ENCODE peak calls at places on chromosomes 16 and 17, in seven cellular contexts. One of them, this sample, is unnamed. For H3K4me1, the result is how much of the 10 kb centered on the place peaks cover.

GRCh38 chr16:16150117-16150877 is 73.0 kb downstream of the ABCC6 start:
- DNase-seq in A549: no peak
- DNase-seq in HepG2: no peak
- DNase-seq in IMR-90: peak
- DNase-seq in K562: no peak
- DNase-seq in GM12878: no peak
- DNase-seq in H1: no peak
- DNase-seq in this sample: peak

GRCh38 chr17:62597920-62598319 is 29.6 kb upstream of the MRC2 start:
- DNase-seq in K562: no peak
- DNase-seq in IMR-90: no peak
- DNase-seq in A549: no peak
- DNase-seq in GM12878: no peak
- DNase-seq in HepG2: no peak
- DNase-seq in H1: no peak
- DNase-seq in this sample: no peak

GRCh38 chr17:44269795-44270320 is 1.9 kb upstream of the SLC4A1 start:
- DNase-seq in IMR-90: no peak
- DNase-seq in HepG2: no peak
- DNase-seq in H1: no peak
- DNase-seq in GM12878: no peak
- DNase-seq in A549: no peak
- DNase-seq in K562: no peak
- DNase-seq in this sample: peak

GRCh38 chr17:10171057-10171456 is 27.3 kb downstream of the GAS7 start:
- DNase-seq in K562: no peak
- DNase-seq in A549: no peak
- DNase-seq in HepG2: no peak
- DNase-seq in H1: no peak
- DNase-seq in IMR-90: no peak
- DNase-seq in GM12878: no peak
- DNase-seq in this sample: no peak

GRCh38 chr16:1770328-1771071 is 843 bp downstream of the NME3 start:
- DNase-seq in HepG2: no peak
- DNase-seq in IMR-90: peak
- DNase-seq in K562: no peak
- DNase-seq in H1: peak
- DNase-seq in GM12878: no peak
- DNase-seq in A549: peak
- DNase-seq in this sample: peak

GRCh38 chr17:55567240-55568216 is 56.3 kb upstream of the SMIM36 start:
- DNase-seq in K562: peak
- DNase-seq in HepG2: no peak
- DNase-seq in GM12878: no peak
- DNase-seq in IMR-90: no peak
- DNase-seq in A549: no peak
- DNase-seq in H1: no peak
- DNase-seq in this sample: peak

GRCh38 chr17:2909853-2910234 is 113.6 kb downstream of the RAP1GAP2 start:
- DNase-seq in H1: no peak
- DNase-seq in A549: no peak
- DNase-seq in GM12878: no peak
- DNase-seq in HepG2: no peak
- DNase-seq in IMR-90: no peak
- DNase-seq in K562: no peak
- DNase-seq in this sample: no peak

GRCh38 chr17:31452561-31453110 is 61.2 kb downstream of the RAB11FIP4 start:
- DNase-seq in K562: no peak
- DNase-seq in HepG2: no peak
- DNase-seq in GM12878: no peak
- DNase-seq in H1: no peak
- DNase-seq in IMR-90: no peak
- DNase-seq in A549: no peak
- DNase-seq in this sample: no peak

GRCh38 chr17:18322522-18322921 is 7.4 kb downstream of the SMCR8 start:
- DNase-seq in A549: no peak
- DNase-seq in GM12878: no peak
- DNase-seq in H1: no peak
- DNase-seq in K562: no peak
- DNase-seq in IMR-90: no peak
- DNase-seq in HepG2: no peak
- DNase-seq in this sample: no peak

GRCh38 chr17:64073771-64074703 is 53.6 kb upstream of the ICAM2 start:
- DNase-seq in IMR-90: no peak
- DNase-seq in K562: no peak
- DNase-seq in H1: no peak
- DNase-seq in GM12878: peak
- DNase-seq in HepG2: no peak
- DNase-seq in A549: no peak
- DNase-seq in this sample: no peak

GRCh38 chr16:72036098-72036497 is 18.2 kb upstream of the HP start:
- DNase-seq in GM12878: no peak
- DNase-seq in A549: no peak
- DNase-seq in IMR-90: no peak
- DNase-seq in H1: no peak
- DNase-seq in K562: no peak
- DNase-seq in HepG2: no peak
- DNase-seq in this sample: no peak

GRCh38 chr17:18246880-18247612 is 11.5 kb downstream of the FLII start:
- DNase-seq in H1: peak
- DNase-seq in HepG2: no peak
- DNase-seq in GM12878: no peak
- DNase-seq in K562: peak
- DNase-seq in IMR-90: peak
- DNase-seq in A549: peak
- DNase-seq in this sample: peak

GRCh38 chr17:59105852-59106462 is 723 bp downstream of the TRIM37 start:
- DNase-seq in GM12878: no peak
- DNase-seq in IMR-90: peak
- DNase-seq in A549: peak
- DNase-seq in K562: no peak
- DNase-seq in H1: no peak
- DNase-seq in HepG2: peak
- DNase-seq in this sample: peak

GRCh38 chr17:31802502-31802901 is 56.5 kb downstream of the COPRS start:
- DNase-seq in K562: peak
- DNase-seq in IMR-90: no peak
- DNase-seq in H1: no peak
- DNase-seq in A549: peak
- DNase-seq in GM12878: no peak
- DNase-seq in HepG2: no peak
- DNase-seq in this sample: no peak

GRCh38 chr16:8889893-8890548 is 7.9 kb downstream of the LITAFD start:
- DNase-seq in HepG2: no peak
- DNase-seq in K562: no peak
- DNase-seq in GM12878: no peak
- DNase-seq in H1: no peak
- DNase-seq in IMR-90: no peak
- DNase-seq in A549: no peak
- DNase-seq in this sample: no peak

GRCh38 chr17:11893862-11894261 is 103.4 kb downstream of the ZNF18 start:
- DNase-seq in K562: no peak
- DNase-seq in GM12878: no peak
- DNase-seq in IMR-90: no peak
- DNase-seq in HepG2: no peak
- DNase-seq in H1: no peak
- DNase-seq in A549: no peak
- DNase-seq in this sample: no peak

GRCh38 chr17:65182233-65182632 is 45.1 kb downstream of the RGS9 start:
- DNase-seq in GM12878: peak
- DNase-seq in K562: no peak
- DNase-seq in IMR-90: no peak
- DNase-seq in H1: no peak
- DNase-seq in HepG2: no peak
- DNase-seq in A549: no peak
- DNase-seq in this sample: no peak

GRCh38 chr16:65731840-65732239 is 610.0 kb upstream of the CDH11 start:
- DNase-seq in GM12878: no peak
- DNase-seq in K562: no peak
- DNase-seq in IMR-90: peak
- DNase-seq in A549: no peak
- DNase-seq in HepG2: no peak
- DNase-seq in H1: no peak
- DNase-seq in this sample: no peak

GRCh38 chr17:68906638-68907037 is 48.6 kb downstream of the ABCA8 start:
- DNase-seq in HepG2: peak
- DNase-seq in A549: peak
- DNase-seq in GM12878: no peak
- DNase-seq in IMR-90: peak
- DNase-seq in H1: no peak
- DNase-seq in K562: no peak
- DNase-seq in this sample: peak

GRCh38 chr17:30347488-30347887 is 13.6 kb upstream of the TMIGD1 start:
- DNase-seq in HepG2: no peak
- DNase-seq in IMR-90: no peak
- DNase-seq in H1: no peak
- DNase-seq in A549: no peak
- DNase-seq in K562: no peak
- DNase-seq in GM12878: no peak
- DNase-seq in this sample: peak

GRCh38 chr17:76585048-76585648 is 512 bp downstream of the ST6GALNAC2 start:
- DNase-seq in K562: no peak
- DNase-seq in H1: peak
- DNase-seq in IMR-90: no peak
- DNase-seq in GM12878: no peak
- DNase-seq in HepG2: no peak
- DNase-seq in A549: no peak
- DNase-seq in this sample: no peak

GRCh38 chr16:87850009-87851006 is 19.0 kb downstream of the SLC7A5 start:
- DNase-seq in IMR-90: peak
- DNase-seq in GM12878: no peak
- DNase-seq in A549: no peak
- DNase-seq in HepG2: peak
- DNase-seq in H1: peak
- DNase-seq in K562: peak
- DNase-seq in this sample: peak

GRCh38 chr17:9436629-9437028 is 139.0 kb downstream of the STX8 start:
- DNase-seq in H1: no peak
- DNase-seq in K562: no peak
- DNase-seq in A549: no peak
- DNase-seq in GM12878: no peak
- DNase-seq in IMR-90: no peak
- DNase-seq in HepG2: no peak
- DNase-seq in this sample: no peak

GRCh38 chr17:64706224-64707076 is 44.3 kb upstream of the SMURF2 start:
- DNase-seq in IMR-90: no peak
- DNase-seq in HepG2: peak
- DNase-seq in A549: peak
- DNase-seq in K562: no peak
- DNase-seq in GM12878: no peak
- DNase-seq in H1: no peak
- DNase-seq in this sample: no peak

GRCh38 chr16:88421871-88422433 is 31.1 kb upstream of the ZFPM1 start:
- DNase-seq in HepG2: no peak
- DNase-seq in GM12878: no peak
- DNase-seq in H1: no peak
- DNase-seq in K562: no peak
- DNase-seq in IMR-90: no peak
- DNase-seq in A549: no peak
- DNase-seq in this sample: no peak

GRCh38 chr17:75350706-75351105 is 54.8 kb downstream of the GRB2 start:
- DNase-seq in A549: no peak
- DNase-seq in K562: no peak
- DNase-seq in H1: no peak
- DNase-seq in IMR-90: no peak
- DNase-seq in HepG2: no peak
- DNase-seq in GM12878: no peak
- DNase-seq in this sample: no peak
- H3K4me1 ChIP-seq in A549: under half
- H3K4me1 ChIP-seq in K562: under half
- H3K4me1 ChIP-seq in H1: under half
- H3K4me1 ChIP-seq in IMR-90: under half
- H3K4me1 ChIP-seq in HepG2: half or more
- H3K4me1 ChIP-seq in GM12878: half or more
- H3K4me1 ChIP-seq in this sample: under half

GRCh38 chr17:74324521-74324920 is 1.5 kb upstream of the KIF19 start:
- DNase-seq in H1: no peak
- DNase-seq in GM12878: no peak
- DNase-seq in A549: no peak
- DNase-seq in K562: no peak
- DNase-seq in IMR-90: no peak
- DNase-seq in HepG2: no peak
- DNase-seq in this sample: no peak

GRCh38 chr17:74328487-74328886 is 2.5 kb downstream of the KIF19 start:
- DNase-seq in GM12878: no peak
- DNase-seq in HepG2: no peak
- DNase-seq in IMR-90: no peak
- DNase-seq in H1: no peak
- DNase-seq in K562: no peak
- DNase-seq in A549: no peak
- DNase-seq in this sample: no peak

GRCh38 chr17:74326506-74326905 is 480 bp downstream of the KIF19 start:
- DNase-seq in HepG2: no peak
- DNase-seq in H1: no peak
- DNase-seq in A549: no peak
- DNase-seq in IMR-90: no peak
- DNase-seq in K562: peak
- DNase-seq in GM12878: no peak
- DNase-seq in this sample: no peak

GRCh38 chr17:74325376-74325742 is 667 bp upstream of the KIF19 start:
- DNase-seq in A549: no peak
- DNase-seq in IMR-90: no peak
- DNase-seq in K562: no peak
- DNase-seq in H1: no peak
- DNase-seq in HepG2: no peak
- DNase-seq in GM12878: no peak
- DNase-seq in this sample: no peak

GRCh38 chr17:74325743-74326379 is at the start of gene KIF19:
- DNase-seq in A549: no peak
- DNase-seq in GM12878: no peak
- DNase-seq in H1: peak
- DNase-seq in HepG2: no peak
- DNase-seq in IMR-90: no peak
- DNase-seq in K562: peak
- DNase-seq in this sample: peak
- TF ChIP-seq USF2 in A549: no peak
- TF ChIP-seq USF2 in GM12878: no peak
- TF ChIP-seq USF2 in H1: no peak
- TF ChIP-seq USF2 in HepG2: no peak
- TF ChIP-seq USF2 in IMR-90: no peak
- TF ChIP-seq USF2 in K562: no peak
- TF ChIP-seq USF2 in this sample: no peak

DNA sequence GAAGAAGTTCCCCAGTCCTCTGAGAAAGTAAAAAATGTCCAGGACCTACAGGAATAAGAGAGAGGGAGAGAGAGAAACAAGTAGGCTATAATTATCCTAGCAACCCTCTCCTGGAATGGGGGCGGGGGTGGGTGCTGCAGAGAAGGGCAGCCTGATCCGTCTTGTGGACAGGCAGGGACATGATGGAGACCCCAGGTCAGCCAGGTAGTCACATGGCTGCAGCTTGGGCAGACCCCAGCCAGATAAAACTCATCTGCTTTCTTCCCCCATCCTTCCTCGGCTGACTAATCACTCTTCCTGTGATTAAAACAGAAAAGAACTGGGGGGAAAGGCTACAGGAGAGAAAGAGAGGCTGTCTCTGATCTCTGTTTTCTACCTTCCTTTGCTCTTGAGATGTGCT is 32.6 kb downstream of the COPZ2 start:
- DNase-seq in GM12878: no peak
- DNase-seq in K562: no peak
- DNase-seq in HepG2: no peak
- DNase-seq in A549: no peak
- DNase-seq in IMR-90: no peak
- DNase-seq in H1: no peak
- DNase-seq in this sample: no peak
- H3K4me1 ChIP-seq in GM12878: under half
- H3K4me1 ChIP-seq in K562: under half
- H3K4me1 ChIP-seq in HepG2: under half
- H3K4me1 ChIP-seq in A549: under half
- H3K4me1 ChIP-seq in IMR-90: under half
- H3K4me1 ChIP-seq in H1: under half
- H3K4me1 ChIP-seq in this sample: half or more

GRCh38 chr16:85661131-85662035 is 27.4 kb downstream of the GINS2 start:
- DNase-seq in H1: no peak
- DNase-seq in A549: no peak
- DNase-seq in HepG2: no peak
- DNase-seq in K562: no peak
- DNase-seq in GM12878: no peak
- DNase-seq in IMR-90: no peak
- DNase-seq in this sample: no peak
- TF ChIP-seq USF2 in H1: no peak
- TF ChIP-seq USF2 in A549: no peak
- TF ChIP-seq USF2 in HepG2: no peak
- TF ChIP-seq USF2 in K562: no peak
- TF ChIP-seq USF2 in GM12878: no peak
- TF ChIP-seq USF2 in IMR-90: no peak
- TF ChIP-seq USF2 in this sample: no peak

This sample was measured in SK-N-SH.